ENCODE peak calls at places on chromosomes 2 and 18, in eight cellular contexts. M is CD8-positive, alpha-beta memory T cell; Q is OCI-LY7; K is AG04450; D is heart right ventricle; H is astrocyte; X is stomach; Z is fibroblast of the aortic adventitia. E is an unnamed sample.

GRCh38 chr2:199302851-199303250 is 154.9 kb downstream of the SATB2 start:
- DNase-seq in M (no peak), Q (no peak), K (no peak), D (no peak), H (peak; percentile 81), X (no peak), Z (peak; percentile 61), E (peak; percentile 21)

GRCh38 chr2:58913082-58913726 is 672.1 kb upstream of the FANCL start:
- DNase-seq in M (no peak), Q (no peak), K (no peak), D (no peak), H (no peak), X (no peak), Z (no peak), E (no peak)

GRCh38 chr2:173235947-173236803 is 118.5 kb upstream of the CDCA7 start:
- DNase-seq in M (no peak), Q (no peak), K (no peak), D (no peak), H (no peak), X (no peak), Z (no peak), E (no peak)

GRCh38 chr2:157468931-157469708 is 25.2 kb upstream of the CYTIP start:
- DNase-seq in M (no peak), Q (peak; percentile 90), K (no peak), D (no peak), H (peak; percentile 78), X (no peak), Z (peak; percentile 35), E (peak; percentile 69)

GRCh38 chr18:50143295-50143694 is 51.7 kb downstream of the MYO5B start:
- DNase-seq in M (no peak), Q (no peak), K (no peak), D (no peak), H (peak; percentile 18), X (no peak), Z (no peak), E (no peak)

GRCh38 chr2:12326449-12327190 is 390.1 kb upstream of the TRIB2 start:
- DNase-seq in M (no peak), Q (peak; percentile 27), K (no peak), D (no peak), H (no peak), X (no peak), Z (no peak), E (no peak)

GRCh38 chr2:55530539-55531081 is 11.1 kb downstream of the CFAP36 start:
- DNase-seq in M (no peak), Q (no peak), K (no peak), D (no peak), H (no peak), X (no peak), Z (no peak), E (no peak)

GRCh38 chr2:30206461-30207430 is 24.6 kb upstream of the LBH start:
- DNase-seq in M (no peak), Q (no peak), K (no peak), D (no peak), H (no peak), X (no peak), Z (peak; percentile 28), E (no peak)

GRCh38 chr2:40105593-40105992 is 326.5 kb upstream of the THUMPD2 start:
- DNase-seq in M (no peak), Q (no peak), K (no peak), D (no peak), H (peak; percentile 88), X (no peak), Z (peak; percentile 53), E (peak; percentile 76)

GRCh38 chr2:212649646-212650045 is 111.0 kb upstream of the ERBB4 start:
- DNase-seq in M (no peak), Q (no peak), K (no peak), D (no peak), H (no peak), X (no peak), Z (no peak), E (no peak)

GRCh38 chr18:35284846-35285245 is 5.2 kb downstream of the ZSCAN30 start:
- DNase-seq in M (no peak), Q (no peak), K (no peak), D (no peak), H (no peak), X (no peak), Z (no peak), E (no peak)

GRCh38 chr2:206240335-206240734 is 34.1 kb upstream of the ZDBF2 start:
- DNase-seq in M (no peak), Q (no peak), K (no peak), D (no peak), H (no peak), X (no peak), Z (no peak), E (peak; percentile 80)

GRCh38 chr2:220579452-220579851 is 952.0 kb downstream of the SLC4A3 start:
- DNase-seq in M (no peak), Q (no peak), K (no peak), D (no peak), H (no peak), X (no peak), Z (no peak), E (no peak)

GRCh38 chr18:78972385-78972918 is 7.2 kb upstream of the SALL3 start:
- DNase-seq in M (no peak), Q (no peak), K (no peak), D (no peak), H (no peak), X (no peak), Z (no peak), E (no peak)

GRCh38 chr2:110853516-110853915 is 121.1 kb downstream of the ACOXL start:
- DNase-seq in M (peak; percentile 34), Q (peak; percentile 67), K (no peak), D (no peak), H (no peak), X (peak; percentile 45), Z (peak; percentile 6), E (peak; percentile 26)

GRCh38 chr2:167333245-167333644 is 445.0 kb downstream of the XIRP2 start:
- DNase-seq in M (no peak), Q (no peak), K (no peak), D (no peak), H (no peak), X (no peak), Z (no peak), E (no peak)

DNA sequence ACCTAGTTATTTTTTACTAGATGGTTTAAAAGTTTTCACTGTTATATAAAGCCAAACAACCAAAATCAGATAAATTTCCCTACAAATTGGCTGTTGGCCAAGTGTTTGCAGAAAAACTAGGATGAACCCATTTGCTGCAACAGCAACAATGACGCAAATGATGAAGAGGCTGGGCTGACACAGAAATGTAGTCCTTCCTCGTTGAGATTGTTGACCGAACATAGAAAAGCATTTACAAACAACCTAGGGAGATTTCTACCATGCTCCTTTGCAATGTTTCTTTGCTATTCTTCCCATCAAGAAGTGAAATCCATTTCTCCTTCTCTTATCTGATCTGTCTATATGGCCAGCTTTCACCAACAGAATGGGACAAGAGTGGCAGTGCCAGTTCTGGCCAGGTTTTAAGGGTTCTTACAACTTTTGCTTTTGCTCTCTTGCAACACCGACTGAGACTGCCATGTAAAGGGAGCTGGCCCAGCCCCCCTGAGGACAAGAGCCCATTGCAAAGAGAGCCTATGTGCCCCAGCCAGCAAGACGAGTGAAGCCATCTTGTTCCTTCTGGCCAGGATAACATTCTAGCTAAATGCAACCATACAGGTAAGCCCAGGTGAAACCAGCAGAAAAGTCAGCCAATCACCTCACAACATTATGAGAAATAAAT is 100.9 kb upstream of the RND3 start:
- DNase-seq in M (no peak), Q (no peak), K (no peak), D (no peak), H (no peak), X (no peak), Z (no peak), E (peak; percentile 63)
- H3K4me3 ChIP-seq in M (no peak overlapping the region), Q (no peak overlapping the region), K (no peak overlapping the region), D (no peak overlapping the region), H (no peak overlapping the region), X (no peak overlapping the region), Z (no peak overlapping the region), E (no peak overlapping the region)

DNA sequence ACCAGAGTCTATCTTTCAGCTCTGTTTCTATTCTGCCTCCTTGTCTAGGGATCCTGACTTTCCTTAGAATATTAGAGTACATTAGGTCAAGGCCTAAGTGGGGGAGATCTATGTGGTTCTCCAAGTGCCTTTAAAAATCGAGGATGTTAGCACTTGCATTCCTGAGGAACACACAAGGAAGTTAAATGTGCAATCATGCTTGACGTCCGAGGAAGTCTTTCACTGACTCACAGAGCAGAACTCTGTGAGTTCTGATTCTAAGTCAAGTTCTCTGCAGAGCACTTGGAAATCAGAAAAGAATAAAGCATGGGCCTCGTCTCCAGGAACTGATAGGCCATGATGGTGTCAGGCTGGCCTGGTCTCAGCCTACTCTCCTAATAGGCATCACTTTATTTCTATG is 17.2 kb downstream of the FHOD3 start:
- DNase-seq in M (no peak), Q (no peak), K (peak; percentile 42), D (no peak), H (peak; percentile 94), X (no peak), Z (peak; percentile 86), E (peak; percentile 96)
- H3K4me3 ChIP-seq in M (no peak overlapping the region), Q (no peak overlapping the region), K (no peak overlapping the region), D (no peak overlapping the region), H (no peak overlapping the region), X (no peak overlapping the region), Z (no peak overlapping the region), E (no peak overlapping the region)

GRCh38 chr2:28345619-28346018 is 47.0 kb upstream of the FOSL2 start:
- DNase-seq in M (no peak), Q (no peak), K (no peak), D (no peak), H (no peak), X (no peak), Z (no peak), E (no peak)

GRCh38 chr2:28343971-28344715 is 48.5 kb upstream of the FOSL2 start:
- DNase-seq in M (no peak), Q (no peak), K (no peak), D (no peak), H (no peak), X (no peak), Z (no peak), E (no peak)

GRCh38 chr2:28343184-28343942 is 49.3 kb upstream of the FOSL2 start:
- DNase-seq in M (no peak), Q (no peak), K (no peak), D (no peak), H (no peak), X (no peak), Z (peak; percentile 29), E (no peak)

GRCh38 chr2:28346587-28346986 is 46.1 kb upstream of the FOSL2 start:
- DNase-seq in M (no peak), Q (no peak), K (peak; percentile 70), D (no peak), H (no peak), X (no peak), Z (no peak), E (no peak)

DNA sequence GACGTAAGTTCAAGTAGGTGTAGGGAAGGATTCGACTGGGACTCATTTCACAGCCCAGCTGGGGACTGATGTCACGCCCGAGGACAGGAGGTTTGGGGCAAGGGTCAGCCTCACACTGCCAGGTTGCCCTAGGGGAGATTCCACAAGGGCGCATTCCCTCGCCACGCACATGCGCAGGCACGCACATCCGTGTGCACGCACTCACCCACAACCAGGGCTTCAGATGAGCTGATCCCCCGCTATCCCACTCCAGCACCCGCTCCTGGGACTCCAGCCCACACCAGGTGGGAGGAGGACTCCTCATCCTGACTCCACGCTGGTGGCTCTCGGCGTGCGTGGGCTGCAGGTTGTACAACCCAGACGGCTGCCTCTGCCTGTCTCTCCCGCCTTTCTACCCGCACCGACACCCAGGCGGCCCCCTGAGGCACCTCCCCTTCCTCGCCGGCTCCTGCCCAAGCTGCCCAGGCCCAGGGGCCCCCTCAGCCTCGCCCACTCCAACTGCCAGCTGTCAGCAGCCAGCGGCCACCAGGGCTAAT is 47.8 kb upstream of the FOSL2 start:
- DNase-seq in M (no peak), Q (no peak), K (no peak), D (no peak), H (no peak), X (no peak), Z (no peak), E (no peak)
- H3K4me3 ChIP-seq in M (no peak overlapping the region), Q (no peak overlapping the region), K (no peak overlapping the region), D (no peak overlapping the region), H (no peak overlapping the region), X (no peak overlapping the region), Z (no peak overlapping the region), E (no peak overlapping the region)

GRCh38 chr2:101150306-101151140 is 659 bp downstream of the TBC1D8 start:
- DNase-seq in M (no peak), Q (no peak), K (no peak), D (peak; percentile 42), H (no peak), X (peak; percentile 57), Z (no peak), E (no peak)
- H3K4me3 ChIP-seq in M (peak overlapping the region; percentile 30), Q (peak overlapping the region; percentile 68), K (peak overlapping the region; percentile 58), D (peak overlapping the region; percentile 54), H (peak overlapping the region; percentile 59), X (peak overlapping the region; percentile 80), Z (peak overlapping the region; percentile 77), E (peak overlapping the region; percentile 61)